ENCODE peak calls at places on chromosomes 6 and 20, in five cellular contexts. K, L, H, R and E are unnamed samples.

GRCh38 chr6:46963626-46964025 is 41.9 kb upstream of the ADGRF5 start:
- DNase-seq in K (peak), R (no peak), L (no peak), H (no peak), E (peak)

GRCh38 chr6:159372333-159372732 is 203.1 kb downstream of the FNDC1 start:
- DNase-seq in K (no peak), R (no peak), H (no peak), L (no peak), E (no peak)

GRCh38 chr6:84027340-84028183 is 6.0 kb upstream of the MRAP2 start:
- DNase-seq in L (no peak), K (peak), H (peak), R (peak), E (peak)

GRCh38 chr6:122657601-122658000 is 47.4 kb downstream of the PKIB start:
- DNase-seq in H (no peak), L (no peak), R (no peak), K (peak), E (peak)

GRCh38 chr6:166625356-166625755 is 1.7 kb downstream of the RPS6KA2 start:
- DNase-seq in K (peak), R (no peak), L (no peak), H (peak), E (peak)

GRCh38 chr6:155412335-155412734 is 43.3 kb downstream of the NOX3 start:
- DNase-seq in H (peak), L (no peak), R (no peak), K (peak), E (peak)

GRCh38 chr6:2738373-2738979 is 12.2 kb downstream of the MYLK4 start:
- DNase-seq in K (peak), R (no peak), L (peak), H (peak), E (peak)

GRCh38 chr20:3180319-3180718 is 7.0 kb upstream of the LZTS3 start:
- DNase-seq in R (no peak), K (no peak), L (no peak), H (no peak), E (no peak)

GRCh38 chr20:33034115-33034514 is 2.7 kb downstream of the BPIFB6 start:
- DNase-seq in R (no peak), K (no peak), H (no peak), L (no peak), E (no peak)

GRCh38 chr6:24673625-24674024 is 6.7 kb downstream of the ACOT13 start:
- DNase-seq in K (no peak), L (no peak), H (no peak), R (no peak), E (no peak)

GRCh38 chr20:32190608-32191415 is 16.7 kb downstream of the PLAGL2 start:
- DNase-seq in H (no peak), L (no peak), K (no peak), R (no peak), E (no peak)

DNA sequence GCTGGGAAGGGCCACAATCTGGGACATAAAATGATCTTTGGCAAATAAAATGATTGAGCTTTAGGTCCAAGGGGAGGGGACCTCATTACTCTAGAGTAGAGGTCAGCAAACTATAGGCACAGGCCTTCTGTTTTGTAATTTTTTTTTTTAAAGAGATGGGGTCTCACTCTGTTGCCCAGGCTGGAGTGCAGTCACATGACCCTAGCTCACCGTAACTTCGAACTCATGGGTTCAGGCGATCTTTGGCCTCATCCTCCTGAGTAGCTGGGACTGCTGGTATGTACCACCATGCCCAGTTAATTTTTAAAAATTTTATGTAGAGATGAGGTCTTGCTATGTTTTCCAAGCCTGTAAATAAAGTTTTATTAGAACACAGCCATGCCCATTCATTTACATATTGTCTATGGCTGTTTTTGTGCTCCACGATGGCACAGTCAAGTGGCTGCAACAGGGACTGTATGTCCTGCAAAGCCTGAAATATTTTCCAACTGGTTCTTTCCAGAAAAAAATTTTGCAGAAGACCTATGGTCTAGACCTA is 82.1 kb downstream of the ELOVL5 start:
- DNase-seq in L (no peak), R (no peak), H (no peak), K (no peak), E (no peak)
- TF ChIP-seq CTCF in L (no peak), R (no peak), H (no peak), K (no peak), E (no peak)

GRCh38 chr6:13574149-13574570 is 241 bp upstream of the SIRT5 start:
- DNase-seq in L (peak), R (peak), H (peak), K (peak), E (peak)
- TF ChIP-seq CTCF in L (peak), R (peak), H (peak), K (peak), E (peak)

GRCh38 chr6:114323784-114324183 is 19.0 kb downstream of the HS3ST5 start:
- DNase-seq in R (no peak), H (no peak), K (no peak), L (no peak), E (no peak)
- TF ChIP-seq CTCF in R (no peak), H (no peak), K (no peak), L (no peak), E (no peak)

GRCh38 chr6:55293116-55293515 is 34.2 kb upstream of the GFRAL start:
- DNase-seq in L (peak), H (no peak), K (peak), R (no peak), E (peak)
- TF ChIP-seq CTCF in L (peak), H (peak), K (peak), R (peak), E (peak)

GRCh38 chr6:132734694-132735236 is 20.9 kb upstream of the VNN1 start:
- DNase-seq in H (peak), R (no peak), L (no peak), K (peak), E (no peak)
- TF ChIP-seq CTCF in H (peak), R (peak), L (no peak), K (peak), E (peak)

DNA sequence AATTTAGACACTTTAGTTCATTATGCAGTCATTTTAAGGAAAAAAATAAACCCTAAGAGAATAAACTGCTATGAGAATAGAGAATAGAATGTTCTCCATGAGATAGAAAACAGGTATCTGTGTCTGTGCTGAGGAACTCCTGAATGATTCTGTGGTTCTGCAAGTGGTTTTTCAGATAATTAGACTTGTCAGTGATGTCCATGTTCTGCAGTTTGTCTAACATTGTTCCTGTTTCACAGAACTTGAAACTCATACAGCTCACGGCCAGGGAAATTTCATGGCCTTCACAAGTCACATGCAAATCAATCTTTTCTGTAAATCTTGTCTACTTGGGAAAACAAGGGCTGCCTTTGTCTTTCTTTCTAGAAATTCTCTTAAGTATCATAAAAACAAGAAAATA is 73.4 kb upstream of the HMGCLL1 start:
- DNase-seq in K (no peak), L (peak), R (no peak), H (no peak), E (no peak)
- TF ChIP-seq CTCF in K (no peak), L (no peak), R (no peak), H (no peak), E (no peak)

GRCh38 chr6:35185971-35186370 is 27.8 kb upstream of the SCUBE3 start:
- DNase-seq in L (no peak), R (no peak), H (no peak), K (no peak), E (no peak)
- TF ChIP-seq CTCF in L (no peak), R (no peak), H (no peak), K (no peak), E (no peak)